ENCODE peak calls at places on chromosome 15, in five cellular contexts. Q is Panc1, A is left lung, D is fibroblast of lung, T is A549. P is an unnamed sample. For H3K4me1, the result is how much of the 10 kb centered on the place peaks cover.

GRCh38 chr15:75731248-75732100 is 18.8 kb upstream of the CSPG4 start:
- DNase-seq in Q (no peak), A (peak), D (peak), T (no peak), P (no peak)

GRCh38 chr15:33737687-33738606 is 230.3 kb upstream of the CHRM5 start:
- DNase-seq in Q (peak), A (no peak), D (peak), T (peak), P (peak)

GRCh38 chr15:99343836-99344551 is 92.7 kb downstream of the LRRC28 start:
- DNase-seq in Q (no peak), A (no peak), D (no peak), T (peak), P (peak)

GRCh38 chr15:97490429-97490828 is 470.1 kb upstream of the ARRDC4 start:
- DNase-seq in Q (no peak), A (no peak), D (no peak), T (no peak), P (no peak)

GRCh38 chr15:70063992-70064379 is 33.7 kb downstream of the TLE3 start:
- DNase-seq in Q (no peak), A (no peak), D (no peak), T (no peak), P (no peak)

GRCh38 chr15:95394186-95395067 is 936.1 kb upstream of the NR2F2 start:
- DNase-seq in Q (no peak), A (no peak), D (peak), T (no peak), P (no peak)

GRCh38 chr15:96142498-96142897 is 188.0 kb upstream of the NR2F2 start:
- DNase-seq in Q (no peak), A (no peak), D (no peak), T (no peak), P (no peak)

GRCh38 chr15:72375846-72376581 is at the start of gene HEXA:
- DNase-seq in Q (peak), A (peak), D (peak), T (peak), P (peak)

GRCh38 chr15:38202356-38202755 is 50.3 kb upstream of the SPRED1 start:
- DNase-seq in Q (no peak), A (no peak), D (peak), T (no peak), P (no peak)

GRCh38 chr15:80418892-80419537 is 14.8 kb downstream of the ARNT2 start:
- DNase-seq in Q (no peak), A (no peak), D (peak), T (peak), P (no peak)

GRCh38 chr15:62637498-62637897 is 405.0 kb upstream of the TPM1 start:
- DNase-seq in Q (no peak), A (no peak), D (no peak), T (no peak), P (no peak)

GRCh38 chr15:101479851-101480612 is 9.5 kb downstream of the PCSK6 start:
- DNase-seq in Q (no peak), A (no peak), D (no peak), T (no peak), P (no peak)

GRCh38 chr15:101242160-101242998 is 9.5 kb downstream of the CHSY1 start:
- DNase-seq in Q (no peak), A (no peak), D (no peak), T (no peak), P (no peak)

GRCh38 chr15:68325721-68326120 is 48.2 kb downstream of the FEM1B start:
- DNase-seq in Q (no peak), A (no peak), D (no peak), T (no peak), P (no peak)

GRCh38 chr15:38671675-38672141 is 107.1 kb upstream of the RASGRP1 start:
- DNase-seq in Q (no peak), A (no peak), D (no peak), T (no peak), P (no peak)

GRCh38 chr15:89654311-89654761 is 931 bp downstream of the KIF7 start:
- DNase-seq in Q (no peak), A (no peak), D (peak), T (no peak), P (no peak)

GRCh38 chr15:71940004-71940588 is 129.7 kb downstream of the NR2E3 start:
- DNase-seq in Q (no peak), A (peak), D (no peak), T (no peak), P (no peak)

GRCh38 chr15:74988007-74988800 is 7.2 kb upstream of the SCAMP5 start:
- DNase-seq in Q (no peak), A (no peak), D (peak), T (peak), P (peak)

GRCh38 chr15:95988574-95988887 is 342.0 kb upstream of the NR2F2 start:
- DNase-seq in Q (no peak), A (no peak), D (peak), T (peak), P (no peak)

GRCh38 chr15:27842526-27842925 is 256.6 kb downstream of the OCA2 start:
- DNase-seq in Q (no peak), A (no peak), D (no peak), T (no peak), P (no peak)

GRCh38 chr15:90201944-90202375 is 830 bp downstream of the SEMA4B start:
- DNase-seq in Q (no peak), A (peak), D (no peak), T (no peak), P (no peak)

GRCh38 chr15:31267161-31268107 is 59.2 kb upstream of the KLF13 start:
- DNase-seq in Q (no peak), A (no peak), D (no peak), T (no peak), P (no peak)

GRCh38 chr15:70269991-70270751 is 172.5 kb upstream of the TLE3 start:
- DNase-seq in Q (no peak), A (no peak), D (no peak), T (no peak), P (no peak)

GRCh38 chr15:95556225-95556624 is 774.3 kb upstream of the NR2F2 start:
- DNase-seq in Q (no peak), A (no peak), D (peak), T (no peak), P (no peak)

GRCh38 chr15:75034615-75035014 is 11.2 kb downstream of the PPCDC start:
- DNase-seq in Q (no peak), A (no peak), D (no peak), T (no peak), P (no peak)

GRCh38 chr15:44812029-44812517 is 75.7 kb downstream of the TRIM69 start:
- DNase-seq in Q (no peak), A (no peak), D (no peak), T (no peak), P (no peak)

GRCh38 chr15:76994971-76995945 is at the start of gene PSTPIP1:
- DNase-seq in Q (no peak), A (peak), D (no peak), T (no peak), P (no peak)

GRCh38 chr15:77623008-77623877 is 9.5 kb downstream of the LINGO1 start:
- DNase-seq in Q (no peak), A (no peak), D (no peak), T (peak), P (no peak)

GRCh38 chr15:64706011-64706911 is 69.1 kb downstream of the RBPMS2 start:
- DNase-seq in Q (no peak), A (no peak), D (no peak), T (no peak), P (no peak)
- H3K27ac ChIP-seq in Q (no peak), A (no peak), D (no peak), T (no peak), P (no peak)

GRCh38 chr15:67126551-67127333 is 61.3 kb downstream of the SMAD3 start:
- DNase-seq in Q (no peak), A (no peak), D (no peak), T (no peak), P (no peak)
- H3K4me1 ChIP-seq in Q (half or more), A (under half), D (half or more), T (half or more), P (under half)

DNA sequence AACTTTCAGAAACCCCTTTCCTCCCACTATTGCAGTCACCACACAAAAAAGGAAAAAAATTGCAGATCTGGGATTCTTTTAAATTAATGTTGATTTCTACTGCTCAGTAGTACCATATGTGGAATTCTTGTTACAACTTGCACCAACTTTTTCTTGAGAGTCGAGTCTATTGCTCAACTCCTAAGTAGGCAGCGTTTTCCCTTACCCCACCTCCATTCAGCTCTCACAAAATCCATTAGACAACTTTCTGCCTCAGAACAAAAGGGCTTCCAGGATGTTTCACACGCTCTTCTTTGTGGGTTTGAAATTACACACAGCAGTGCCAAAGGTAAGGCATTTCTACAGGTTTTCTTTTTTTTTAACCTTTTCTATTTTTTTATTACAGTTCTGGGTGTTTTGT is 179.5 kb downstream of the ANXA2 start:
- DNase-seq in Q (no peak), A (no peak), D (no peak), T (no peak), P (no peak)
- H3K4me3 ChIP-seq in Q (no peak), A (no peak), D (no peak), T (no peak), P (no peak)

GRCh38 chr15:88449581-88449980 is 17.6 kb downstream of the MRPL46 start:
- DNase-seq in Q (no peak), A (no peak), D (no peak), T (no peak), P (no peak)

GRCh38 chr15:88448991-88449461 is 18.2 kb downstream of the MRPL46 start:
- DNase-seq in Q (no peak), A (no peak), D (no peak), T (no peak), P (no peak)

GRCh38 chr15:88447741-88448140 is 19.4 kb downstream of the MRPL46 start:
- DNase-seq in Q (no peak), A (no peak), D (no peak), T (no peak), P (no peak)

GRCh38 chr15:88450125-88450798 is 16.9 kb downstream of the MRPL46 start:
- DNase-seq in Q (peak), A (no peak), D (peak), T (peak), P (peak)

DNA sequence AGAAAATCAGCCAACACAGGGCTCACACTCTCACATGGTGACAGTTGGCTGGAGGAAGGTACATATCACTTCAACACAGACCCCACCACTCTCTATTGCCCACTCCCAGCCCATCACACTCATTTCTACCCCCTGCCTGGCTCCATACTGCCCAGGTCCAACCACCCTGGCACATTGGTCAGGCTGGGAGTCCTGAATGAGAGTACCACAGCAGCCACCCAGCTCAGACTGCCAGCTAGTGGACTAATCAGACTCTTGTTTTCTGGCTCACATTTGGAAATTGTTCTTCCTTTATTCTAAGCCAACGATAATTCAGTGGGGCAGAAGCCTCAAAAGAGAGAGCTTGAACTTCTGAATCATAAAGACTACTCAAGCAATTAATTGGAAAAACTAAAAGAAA is 20.0 kb downstream of the MRPL46 start:
- DNase-seq in Q (no peak), A (no peak), D (no peak), T (peak), P (no peak)
- H3K27ac ChIP-seq in Q (no peak), A (no peak), D (no peak), T (peak), P (no peak)

GRCh38 chr15:40785814-40786213 is 16.0 kb downstream of the C15orf62 start:
- DNase-seq in Q (no peak), A (no peak), D (no peak), T (no peak), P (no peak)

GRCh38 chr15:40789119-40789518 is 17.8 kb upstream of the ZFYVE19 start:
- DNase-seq in Q (no peak), A (no peak), D (no peak), T (no peak), P (no peak)

GRCh38 chr15:40787344-40787841 is 17.6 kb downstream of the C15orf62 start:
- DNase-seq in Q (no peak), A (no peak), D (peak), T (no peak), P (peak)

GRCh38 chr15:40789999-40790398 is 16.9 kb upstream of the ZFYVE19 start:
- DNase-seq in Q (no peak), A (no peak), D (no peak), T (no peak), P (no peak)

DNA sequence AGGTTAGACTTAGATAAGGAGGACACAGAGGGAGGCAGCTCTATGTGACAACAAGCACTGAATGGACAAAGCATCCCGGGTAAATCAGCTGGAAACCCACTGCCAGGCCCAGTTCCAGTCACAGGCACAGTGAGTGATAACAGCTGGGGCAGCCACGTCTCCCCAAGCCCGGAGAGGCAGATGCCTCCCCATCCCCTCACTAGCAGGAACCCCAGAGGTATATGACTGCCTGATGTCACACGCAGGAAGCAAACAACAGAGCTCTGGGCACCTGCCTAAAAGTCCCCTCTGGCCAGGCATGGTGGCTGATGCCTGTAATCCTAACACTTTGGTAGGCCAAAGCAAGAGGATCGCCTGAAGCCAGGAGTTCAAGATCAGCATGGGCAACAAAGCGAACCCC is 18.2 kb downstream of the C15orf62 start:
- DNase-seq in Q (no peak), A (no peak), D (no peak), T (no peak), P (no peak)
- H3K4me1 ChIP-seq in Q (under half), A (under half), D (under half), T (under half), P (under half)

DNA sequence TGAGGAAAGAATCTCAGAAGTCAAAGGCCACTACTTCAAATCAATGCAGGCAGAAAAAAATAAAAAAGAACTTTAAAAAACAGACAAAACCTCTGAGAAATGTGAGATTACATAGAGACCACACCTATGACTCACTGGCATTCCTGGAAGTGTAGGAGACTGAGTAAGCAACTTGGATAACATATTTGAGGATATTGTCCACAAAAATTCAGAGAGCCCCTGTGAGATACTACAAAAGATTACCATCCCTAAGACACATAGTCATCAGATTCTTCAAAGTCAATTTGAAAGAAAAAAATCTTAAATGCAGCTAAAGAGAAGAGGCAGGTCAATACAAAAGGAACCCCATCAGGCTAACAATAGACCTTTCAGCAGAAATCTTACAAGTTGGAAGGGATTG is 887.3 kb downstream of the NTRK3 start:
- DNase-seq in Q (no peak), A (no peak), D (peak), T (peak), P (no peak)
- H3K4me3 ChIP-seq in Q (no peak), A (no peak), D (no peak), T (no peak), P (no peak)

DNA sequence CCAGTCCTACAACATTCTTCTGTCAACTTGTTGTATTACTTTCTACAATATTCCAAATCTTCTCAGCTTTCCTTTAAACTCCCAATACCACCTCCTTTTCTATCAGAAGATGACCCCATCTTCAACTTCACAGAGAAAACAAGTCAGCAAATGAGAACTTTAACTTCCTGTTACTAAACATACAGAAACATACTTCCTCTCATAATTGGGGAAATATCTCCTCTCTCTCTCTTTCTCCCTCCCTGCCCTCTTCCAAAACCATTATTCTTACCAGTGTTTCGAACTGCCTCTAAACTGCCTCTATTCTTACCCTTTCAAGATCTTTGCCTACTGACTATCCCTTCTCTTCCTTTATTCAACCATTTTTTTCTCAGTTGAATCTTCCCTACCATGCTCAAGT is 1.7 kb upstream of the SNAP23 start:
- DNase-seq in Q (no peak), A (no peak), D (no peak), T (no peak), P (no peak)
- H3K27ac ChIP-seq in Q (peak), A (peak), D (peak), T (no peak), P (no peak)

P was measured in iPS DF 6.9.